ENCODE peak calls at places on chromosomes 6 and 20, in eight cellular contexts. One of them, this sample, is unnamed.

GRCh38 chr6:43143235-43144124 is 27.6 kb upstream of the SRF start:
- DNase-seq in A172: peak; percentile 65
- DNase-seq in HFF-Myc: peak; percentile 74
- DNase-seq in NCI-H1436: peak; percentile 60
- DNase-seq in Calu3: peak; percentile 94
- DNase-seq in activated CD4-positive, alpha-beta T cell treated with anti-CD3 and anti-CD28 coated beads, Interleukin-2, amount 50 U/mL, for 1 hour: peak; percentile 70
- DNase-seq in ureter: peak; percentile 89
- DNase-seq in iPS-NIHi11: peak; percentile 99
- DNase-seq in this sample: peak; percentile 46

GRCh38 chr6:105733556-105734162 is 330.8 kb upstream of the PREP start:
- DNase-seq in activated CD4-positive, alpha-beta T cell treated with anti-CD3 and anti-CD28 coated beads, Interleukin-2, amount 50 U/mL, for 1 hour: no peak
- DNase-seq in Calu3: no peak
- DNase-seq in NCI-H1436: no peak
- DNase-seq in HFF-Myc: no peak
- DNase-seq in iPS-NIHi11: no peak
- DNase-seq in A172: peak; percentile 21
- DNase-seq in ureter: no peak
- DNase-seq in this sample: no peak

GRCh38 chr20:51027396-51027795 is 4.5 kb upstream of the KCNG1 start:
- DNase-seq in NCI-H1436: no peak
- DNase-seq in ureter: no peak
- DNase-seq in A172: no peak
- DNase-seq in activated CD4-positive, alpha-beta T cell treated with anti-CD3 and anti-CD28 coated beads, Interleukin-2, amount 50 U/mL, for 1 hour: no peak
- DNase-seq in iPS-NIHi11: no peak
- DNase-seq in Calu3: no peak
- DNase-seq in HFF-Myc: no peak
- DNase-seq in this sample: no peak

GRCh38 chr20:42191140-42191860 is 573.1 kb upstream of the CHD6 start:
- DNase-seq in A172: no peak
- DNase-seq in NCI-H1436: no peak
- DNase-seq in ureter: no peak
- DNase-seq in Calu3: peak; percentile 38
- DNase-seq in activated CD4-positive, alpha-beta T cell treated with anti-CD3 and anti-CD28 coated beads, Interleukin-2, amount 50 U/mL, for 1 hour: no peak
- DNase-seq in iPS-NIHi11: peak; percentile 11
- DNase-seq in HFF-Myc: no peak
- DNase-seq in this sample: no peak

GRCh38 chr20:47786763-47787107 is 1.5 kb upstream of the SULF2 start:
- DNase-seq in A172: no peak
- DNase-seq in Calu3: no peak
- DNase-seq in ureter: no peak
- DNase-seq in HFF-Myc: no peak
- DNase-seq in NCI-H1436: no peak
- DNase-seq in activated CD4-positive, alpha-beta T cell treated with anti-CD3 and anti-CD28 coated beads, Interleukin-2, amount 50 U/mL, for 1 hour: no peak
- DNase-seq in iPS-NIHi11: no peak
- DNase-seq in this sample: no peak

GRCh38 chr6:90399970-90400369 is 103.3 kb upstream of the BACH2 start:
- DNase-seq in activated CD4-positive, alpha-beta T cell treated with anti-CD3 and anti-CD28 coated beads, Interleukin-2, amount 50 U/mL, for 1 hour: no peak
- DNase-seq in NCI-H1436: no peak
- DNase-seq in HFF-Myc: no peak
- DNase-seq in A172: no peak
- DNase-seq in iPS-NIHi11: no peak
- DNase-seq in ureter: no peak
- DNase-seq in Calu3: no peak
- DNase-seq in this sample: no peak

GRCh38 chr20:10020937-10021336 is 13.8 kb upstream of the ANKEF1 start:
- DNase-seq in NCI-H1436: no peak
- DNase-seq in ureter: no peak
- DNase-seq in Calu3: no peak
- DNase-seq in iPS-NIHi11: no peak
- DNase-seq in HFF-Myc: no peak
- DNase-seq in A172: no peak
- DNase-seq in activated CD4-positive, alpha-beta T cell treated with anti-CD3 and anti-CD28 coated beads, Interleukin-2, amount 50 U/mL, for 1 hour: no peak
- DNase-seq in this sample: no peak

GRCh38 chr6:41652876-41653641 is 14.8 kb downstream of the MDFI start:
- DNase-seq in iPS-NIHi11: no peak
- DNase-seq in activated CD4-positive, alpha-beta T cell treated with anti-CD3 and anti-CD28 coated beads, Interleukin-2, amount 50 U/mL, for 1 hour: no peak
- DNase-seq in ureter: peak; percentile 76
- DNase-seq in NCI-H1436: no peak
- DNase-seq in Calu3: no peak
- DNase-seq in A172: no peak
- DNase-seq in HFF-Myc: no peak
- DNase-seq in this sample: no peak

GRCh38 chr6:117188627-117189201 is 76.6 kb upstream of the VGLL2 start:
- DNase-seq in ureter: no peak
- DNase-seq in iPS-NIHi11: no peak
- DNase-seq in activated CD4-positive, alpha-beta T cell treated with anti-CD3 and anti-CD28 coated beads, Interleukin-2, amount 50 U/mL, for 1 hour: no peak
- DNase-seq in NCI-H1436: no peak
- DNase-seq in A172: no peak
- DNase-seq in Calu3: no peak
- DNase-seq in HFF-Myc: no peak
- DNase-seq in this sample: no peak

GRCh38 chr6:119110601-119111548 is 32.4 kb upstream of the FAM184A start:
- DNase-seq in ureter: peak; percentile 48
- DNase-seq in Calu3: peak; percentile 57
- DNase-seq in iPS-NIHi11: peak; percentile 45
- DNase-seq in activated CD4-positive, alpha-beta T cell treated with anti-CD3 and anti-CD28 coated beads, Interleukin-2, amount 50 U/mL, for 1 hour: peak; percentile 15
- DNase-seq in HFF-Myc: no peak
- DNase-seq in NCI-H1436: peak; percentile 58
- DNase-seq in A172: peak; percentile 48
- DNase-seq in this sample: no peak

GRCh38 chr20:31617432-31618104 is 12.5 kb downstream of the ID1 start:
- DNase-seq in A172: no peak
- DNase-seq in Calu3: no peak
- DNase-seq in NCI-H1436: no peak
- DNase-seq in activated CD4-positive, alpha-beta T cell treated with anti-CD3 and anti-CD28 coated beads, Interleukin-2, amount 50 U/mL, for 1 hour: no peak
- DNase-seq in ureter: no peak
- DNase-seq in HFF-Myc: no peak
- DNase-seq in iPS-NIHi11: no peak
- DNase-seq in this sample: no peak

GRCh38 chr20:48818481-48818987 is 9.3 kb downstream of the PREX1 start:
- DNase-seq in Calu3: no peak
- DNase-seq in A172: no peak
- DNase-seq in NCI-H1436: no peak
- DNase-seq in ureter: no peak
- DNase-seq in HFF-Myc: no peak
- DNase-seq in iPS-NIHi11: no peak
- DNase-seq in activated CD4-positive, alpha-beta T cell treated with anti-CD3 and anti-CD28 coated beads, Interleukin-2, amount 50 U/mL, for 1 hour: peak; percentile 18
- DNase-seq in this sample: no peak

GRCh38 chr6:40506956-40507355 is 80.2 kb downstream of the LRFN2 start:
- DNase-seq in ureter: no peak
- DNase-seq in A172: no peak
- DNase-seq in Calu3: no peak
- DNase-seq in iPS-NIHi11: no peak
- DNase-seq in NCI-H1436: no peak
- DNase-seq in activated CD4-positive, alpha-beta T cell treated with anti-CD3 and anti-CD28 coated beads, Interleukin-2, amount 50 U/mL, for 1 hour: no peak
- DNase-seq in HFF-Myc: no peak
- DNase-seq in this sample: no peak

GRCh38 chr20:36861625-36861874 is 14.4 kb upstream of the TLDC2 start:
- DNase-seq in iPS-NIHi11: no peak
- DNase-seq in A172: no peak
- DNase-seq in ureter: no peak
- DNase-seq in activated CD4-positive, alpha-beta T cell treated with anti-CD3 and anti-CD28 coated beads, Interleukin-2, amount 50 U/mL, for 1 hour: no peak
- DNase-seq in HFF-Myc: no peak
- DNase-seq in Calu3: no peak
- DNase-seq in NCI-H1436: no peak
- DNase-seq in this sample: no peak

GRCh38 chr20:44943828-44944227 is 16.4 kb downstream of the TOMM34 start:
- DNase-seq in NCI-H1436: no peak
- DNase-seq in A172: no peak
- DNase-seq in HFF-Myc: no peak
- DNase-seq in iPS-NIHi11: no peak
- DNase-seq in activated CD4-positive, alpha-beta T cell treated with anti-CD3 and anti-CD28 coated beads, Interleukin-2, amount 50 U/mL, for 1 hour: no peak
- DNase-seq in ureter: no peak
- DNase-seq in Calu3: no peak
- DNase-seq in this sample: no peak

GRCh38 chr6:163530406-163530805 is 115.9 kb downstream of the QKI start:
- DNase-seq in NCI-H1436: no peak
- DNase-seq in HFF-Myc: no peak
- DNase-seq in A172: no peak
- DNase-seq in activated CD4-positive, alpha-beta T cell treated with anti-CD3 and anti-CD28 coated beads, Interleukin-2, amount 50 U/mL, for 1 hour: no peak
- DNase-seq in ureter: no peak
- DNase-seq in Calu3: no peak
- DNase-seq in iPS-NIHi11: no peak
- DNase-seq in this sample: no peak

GRCh38 chr6:37538107-37538506 is 38.4 kb upstream of the CCDC167 start:
- DNase-seq in iPS-NIHi11: peak; percentile 63
- DNase-seq in HFF-Myc: no peak
- DNase-seq in ureter: no peak
- DNase-seq in NCI-H1436: no peak
- DNase-seq in A172: no peak
- DNase-seq in Calu3: peak; percentile 79
- DNase-seq in activated CD4-positive, alpha-beta T cell treated with anti-CD3 and anti-CD28 coated beads, Interleukin-2, amount 50 U/mL, for 1 hour: no peak
- DNase-seq in this sample: no peak

GRCh38 chr20:9241721-9242427 is 173.0 kb downstream of the PLCB4 start:
- DNase-seq in ureter: no peak
- DNase-seq in activated CD4-positive, alpha-beta T cell treated with anti-CD3 and anti-CD28 coated beads, Interleukin-2, amount 50 U/mL, for 1 hour: no peak
- DNase-seq in A172: peak; percentile 77
- DNase-seq in Calu3: no peak
- DNase-seq in HFF-Myc: no peak
- DNase-seq in iPS-NIHi11: no peak
- DNase-seq in NCI-H1436: no peak
- DNase-seq in this sample: no peak

GRCh38 chr6:20313960-20314530 is 87.6 kb upstream of the E2F3 start:
- DNase-seq in NCI-H1436: no peak
- DNase-seq in iPS-NIHi11: no peak
- DNase-seq in activated CD4-positive, alpha-beta T cell treated with anti-CD3 and anti-CD28 coated beads, Interleukin-2, amount 50 U/mL, for 1 hour: no peak
- DNase-seq in A172: no peak
- DNase-seq in HFF-Myc: no peak
- DNase-seq in ureter: no peak
- DNase-seq in Calu3: no peak
- DNase-seq in this sample: no peak

GRCh38 chr6:45483021-45483420 is 105.3 kb upstream of the SUPT3H start:
- DNase-seq in ureter: no peak
- DNase-seq in HFF-Myc: no peak
- DNase-seq in activated CD4-positive, alpha-beta T cell treated with anti-CD3 and anti-CD28 coated beads, Interleukin-2, amount 50 U/mL, for 1 hour: no peak
- DNase-seq in Calu3: no peak
- DNase-seq in NCI-H1436: peak; percentile 0
- DNase-seq in A172: no peak
- DNase-seq in iPS-NIHi11: no peak
- DNase-seq in this sample: no peak

GRCh38 chr6:32370510-32370909 is 1.2 kb downstream of the TSBP1 start:
- DNase-seq in NCI-H1436: no peak
- DNase-seq in HFF-Myc: no peak
- DNase-seq in iPS-NIHi11: no peak
- DNase-seq in Calu3: no peak
- DNase-seq in A172: no peak
- DNase-seq in ureter: no peak
- DNase-seq in activated CD4-positive, alpha-beta T cell treated with anti-CD3 and anti-CD28 coated beads, Interleukin-2, amount 50 U/mL, for 1 hour: no peak
- DNase-seq in this sample: no peak

GRCh38 chr6:42249279-42249678 is 31.6 kb upstream of the MRPS10 start:
- DNase-seq in HFF-Myc: no peak
- DNase-seq in iPS-NIHi11: no peak
- DNase-seq in A172: no peak
- DNase-seq in NCI-H1436: no peak
- DNase-seq in Calu3: no peak
- DNase-seq in activated CD4-positive, alpha-beta T cell treated with anti-CD3 and anti-CD28 coated beads, Interleukin-2, amount 50 U/mL, for 1 hour: no peak
- DNase-seq in ureter: no peak
- DNase-seq in this sample: no peak

GRCh38 chr6:72464791-72465691 is 156.8 kb upstream of the KCNQ5 start:
- DNase-seq in NCI-H1436: no peak
- DNase-seq in Calu3: peak; percentile 16
- DNase-seq in iPS-NIHi11: no peak
- DNase-seq in A172: peak; percentile 75
- DNase-seq in HFF-Myc: peak; percentile 49
- DNase-seq in ureter: no peak
- DNase-seq in activated CD4-positive, alpha-beta T cell treated with anti-CD3 and anti-CD28 coated beads, Interleukin-2, amount 50 U/mL, for 1 hour: no peak
- DNase-seq in this sample: no peak

GRCh38 chr6:137823826-137824501 is 43.1 kb upstream of the TNFAIP3 start:
- DNase-seq in ureter: no peak
- DNase-seq in A172: peak; percentile 27
- DNase-seq in HFF-Myc: peak; percentile 9
- DNase-seq in activated CD4-positive, alpha-beta T cell treated with anti-CD3 and anti-CD28 coated beads, Interleukin-2, amount 50 U/mL, for 1 hour: peak; percentile 87
- DNase-seq in iPS-NIHi11: no peak
- DNase-seq in Calu3: no peak
- DNase-seq in NCI-H1436: peak; percentile 17
- DNase-seq in this sample: no peak

GRCh38 chr20:41245086-41245707 is 72.3 kb downstream of the ZHX3 start:
- DNase-seq in activated CD4-positive, alpha-beta T cell treated with anti-CD3 and anti-CD28 coated beads, Interleukin-2, amount 50 U/mL, for 1 hour: no peak
- DNase-seq in HFF-Myc: no peak
- DNase-seq in Calu3: no peak
- DNase-seq in A172: no peak
- DNase-seq in iPS-NIHi11: peak; percentile 67
- DNase-seq in ureter: no peak
- DNase-seq in NCI-H1436: peak; percentile 42
- DNase-seq in this sample: no peak